ENCODE peak calls at places on chromosomes 5 and 9, in six cellular contexts. D, W, B, E, J and P are unnamed samples.
A peak's percentile ranks its signal among the peaks of the same experiment; 100 is the strongest.

GRCh38 chr9:123536455-123536868 is 180.5 kb downstream of the CRB2 start:
- DNase-seq in B (no peak), E (no peak), J (no peak), W (no peak), D (no peak), P (no peak)

GRCh38 chr9:123871781-123872180 is 58.1 kb downstream of the DENND1A start:
- DNase-seq in D (no peak), B (no peak), W (no peak), E (no peak), J (no peak), P (no peak)

GRCh38 chr5:4941957-4942830 is 197.9 kb upstream of the ADAMTS16 start:
- DNase-seq in J (no peak), D (no peak), E (no peak), W (peak; percentile 87), B (peak; percentile 3), P (no peak)

GRCh38 chr5:156361451-156362109 is 34.6 kb downstream of the SGCD start:
- DNase-seq in B (no peak), W (no peak), E (no peak), J (no peak), D (no peak), P (no peak)

GRCh38 chr5:115423541-115423940 is 121.0 kb downstream of the FEM1C start:
- DNase-seq in J (peak; percentile 49), W (no peak), E (no peak), B (peak; percentile 78), D (peak; percentile 64), P (no peak)

GRCh38 chr5:157761690-157762611 is 18.4 kb downstream of the LSM11 start:
- DNase-seq in E (no peak), D (no peak), W (peak; percentile 75), J (no peak), B (peak; percentile 73), P (no peak)

GRCh38 chr9:31671011-31671410 is 713.4 kb upstream of the ACO1 start:
- DNase-seq in D (no peak), J (no peak), W (no peak), E (no peak), B (no peak), P (no peak)

GRCh38 chr5:103021310-103021709 is 98.6 kb downstream of the GIN1 start:
- DNase-seq in B (no peak), W (no peak), J (no peak), D (no peak), E (no peak), P (no peak)

GRCh38 chr5:113693621-113694130 is 180.2 kb downstream of the YTHDC2 start:
- DNase-seq in B (no peak), E (no peak), D (no peak), J (no peak), W (no peak), P (no peak)

GRCh38 chr5:113692466-113693204 is 179.1 kb downstream of the YTHDC2 start:
- DNase-seq in B (no peak), E (no peak), W (no peak), D (no peak), J (no peak), P (no peak)

GRCh38 chr5:113693205-113693553 is 179.7 kb downstream of the YTHDC2 start:
- DNase-seq in D (no peak), B (no peak), E (no peak), W (no peak), J (no peak), P (no peak)
- H3K27ac ChIP-seq in D (no peak overlapping the region), B (no peak overlapping the region), E (no peak overlapping the region), W (no peak overlapping the region), J (no peak overlapping the region), P (no peak overlapping the region)

DNA sequence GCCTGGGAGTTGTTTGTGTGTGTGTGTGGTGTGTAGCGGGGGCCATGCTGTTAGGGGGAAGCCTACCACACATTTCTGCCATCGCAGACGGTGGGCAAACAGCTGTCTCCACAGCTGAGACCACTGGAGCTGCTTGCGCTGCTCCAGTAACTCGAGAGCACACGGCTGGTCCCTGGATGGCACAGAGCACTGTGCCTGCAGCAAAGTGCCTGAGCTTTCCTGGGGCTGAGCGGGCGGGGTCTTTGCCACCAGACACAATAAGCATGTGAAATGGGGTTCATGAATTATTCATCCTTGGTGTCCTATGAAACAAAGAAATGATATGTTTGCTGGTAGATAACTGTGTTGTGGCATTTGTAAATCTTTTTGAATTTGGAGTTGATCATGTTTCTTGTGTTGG is 151.6 kb upstream of the MPDZ start:
- DNase-seq in E (no peak), W (no peak), J (no peak), B (no peak), D (no peak), P (peak; percentile 51)
- H3K4me3 ChIP-seq in E (no peak overlapping the region), W (no peak overlapping the region), J (no peak overlapping the region), B (no peak overlapping the region), D (no peak overlapping the region), P (no peak overlapping the region)

GRCh38 chr5:59783264-59783663 is 110.3 kb downstream of the PDE4D start:
- DNase-seq in B (no peak), E (no peak), W (no peak), D (no peak), J (no peak), P (no peak)
- H3K27ac ChIP-seq in B (no peak overlapping the region), E (no peak overlapping the region), W (peak overlapping the region; percentile 7), D (no peak overlapping the region), J (no peak overlapping the region), P (no peak overlapping the region)

DNA sequence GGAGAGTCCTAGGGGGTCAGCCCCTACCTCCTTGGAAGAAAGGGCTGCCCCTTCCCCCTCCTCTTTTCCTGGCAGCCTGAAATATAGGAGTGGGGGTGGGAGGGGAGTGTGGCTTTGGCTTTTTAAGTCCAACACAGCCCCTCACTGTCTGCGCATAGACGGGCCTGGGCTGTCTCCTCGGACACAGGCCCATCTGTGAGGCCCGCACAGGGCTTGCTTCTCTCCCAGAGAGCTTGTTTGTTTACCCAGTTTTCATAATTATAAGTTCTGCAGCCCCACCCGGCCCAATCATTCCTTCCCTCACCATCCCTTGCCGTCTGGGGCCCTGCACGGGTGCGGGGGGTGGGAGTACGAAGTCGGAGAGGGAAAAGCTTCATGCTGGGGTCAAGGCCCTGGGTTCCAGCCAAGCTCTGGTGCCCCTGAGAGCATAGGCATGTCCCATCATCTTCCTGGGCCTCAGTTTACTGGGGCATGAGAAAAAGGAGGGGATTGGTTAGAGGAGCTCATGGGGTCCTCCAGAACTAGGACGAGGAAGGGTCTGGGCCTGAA is 54.0 kb upstream of the STXBP1 start:
- DNase-seq in E (no peak), D (no peak), B (no peak), J (no peak), W (no peak), P (peak; percentile 59)
- H3K4me3 ChIP-seq in E (no peak overlapping the region), D (no peak overlapping the region), B (no peak overlapping the region), J (no peak overlapping the region), W (peak overlapping the region; percentile 33), P (no peak overlapping the region)

GRCh38 chr9:128702949-128703615 is 779 bp downstream of the PKN3 start:
- DNase-seq in E (no peak), J (no peak), D (no peak), B (peak; percentile 40), W (peak; percentile 79), P (peak; percentile 84)

GRCh38 chr9:128705051-128705965 is 3.0 kb downstream of the PKN3 start:
- DNase-seq in D (no peak), J (peak; percentile 44), W (no peak), B (no peak), E (no peak), P (peak; percentile 66)

GRCh38 chr9:128704356-128704670 is 2.0 kb downstream of the PKN3 start:
- DNase-seq in E (no peak), W (no peak), J (no peak), D (no peak), B (no peak), P (no peak)

GRCh38 chr9:128702445-128702948 is at the start of gene PKN3:
- DNase-seq in E (peak; percentile 67), D (peak; percentile 80), W (peak; percentile 98), J (peak; percentile 94), B (peak; percentile 83), P (peak; percentile 93)

GRCh38 chr9:128703616-128704355 is 1.5 kb downstream of the PKN3 start:
- DNase-seq in E (no peak), D (no peak), J (no peak), B (peak; percentile 28), W (peak; percentile 27), P (peak; percentile 87)
- H3K27ac ChIP-seq in E (peak overlapping the region; percentile 83), D (peak overlapping the region; percentile 70), J (no peak overlapping the region), B (peak overlapping the region; percentile 81), W (no peak overlapping the region), P (peak overlapping the region; percentile 74)

GRCh38 chr5:141234109-141234508 is 11.0 kb downstream of the PCDHB14 start:
- DNase-seq in B (no peak), W (no peak), D (no peak), E (no peak), J (no peak), P (no peak)
- H3K4me3 ChIP-seq in B (no peak overlapping the region), W (peak overlapping the region; percentile 11), D (peak overlapping the region; percentile 31), E (peak overlapping the region; percentile 28), J (peak overlapping the region; percentile 30), P (peak overlapping the region; percentile 45)

GRCh38 chr5:132759114-132760042 is 12.2 kb downstream of the CCNI2 start:
- DNase-seq in W (no peak), J (no peak), B (no peak), E (peak; percentile 25), D (no peak), P (no peak)

GRCh38 chr5:132754947-132755346 is 7.7 kb downstream of the CCNI2 start:
- DNase-seq in E (peak; percentile 9), W (peak; percentile 54), J (no peak), D (no peak), B (no peak), P (no peak)

GRCh38 chr5:132758406-132758805 is 11.2 kb downstream of the CCNI2 start:
- DNase-seq in B (peak; percentile 40), E (peak; percentile 14), D (no peak), W (no peak), J (no peak), P (no peak)

GRCh38 chr5:132754111-132754510 is 6.9 kb downstream of the CCNI2 start:
- DNase-seq in W (no peak), D (no peak), J (no peak), E (no peak), B (no peak), P (no peak)

DNA sequence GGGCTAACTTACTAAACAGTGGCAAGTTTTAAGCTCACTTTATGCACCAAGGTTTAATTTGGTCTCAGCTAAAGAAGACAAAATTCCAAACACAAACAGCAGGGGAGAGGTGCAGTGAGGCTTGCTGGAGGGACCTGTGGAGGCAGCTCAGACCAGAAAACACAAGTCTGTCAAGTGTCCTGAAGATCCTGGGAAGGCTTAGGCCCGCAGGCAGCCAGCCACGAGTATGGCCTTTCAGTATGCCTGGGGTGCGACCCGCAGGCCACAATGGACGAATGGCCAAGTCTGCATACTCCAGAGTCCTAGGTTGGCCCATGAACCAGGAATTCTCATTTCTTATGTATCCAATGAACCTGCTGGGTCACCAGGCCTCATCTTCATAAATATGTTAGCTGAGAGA is 9.3 kb downstream of the CCNI2 start:
- DNase-seq in J (no peak), W (no peak), D (no peak), E (no peak), B (no peak), P (no peak)
- H3K27ac ChIP-seq in J (no peak overlapping the region), W (no peak overlapping the region), D (no peak overlapping the region), E (no peak overlapping the region), B (no peak overlapping the region), P (no peak overlapping the region)

GRCh38 chr5:167800405-167800804 is 491.0 kb upstream of the WWC1 start:
- DNase-seq in W (no peak), B (no peak), D (no peak), J (no peak), E (no peak), P (no peak)

GRCh38 chr5:167801999-167802398 is 489.4 kb upstream of the WWC1 start:
- DNase-seq in J (no peak), D (no peak), W (no peak), E (no peak), B (no peak), P (no peak)

GRCh38 chr5:167802755-167803431 is 488.6 kb upstream of the WWC1 start:
- DNase-seq in B (no peak), D (no peak), W (no peak), J (no peak), E (no peak), P (no peak)

GRCh38 chr5:167804512-167805220 is 486.8 kb upstream of the WWC1 start:
- DNase-seq in D (no peak), B (no peak), W (no peak), J (no peak), E (peak; percentile 42), P (no peak)
- H3K4me3 ChIP-seq in D (no peak overlapping the region), B (no peak overlapping the region), W (no peak overlapping the region), J (no peak overlapping the region), E (no peak overlapping the region), P (no peak overlapping the region)